ENCODE peak calls at places on chromosome 20, in four cellular contexts. X is endothelial cell, Z is tibial artery, P is AG09309. W is an unnamed sample.

GRCh38 chr20:4109587-4109986 is 94.2 kb upstream of the RNF24 start:
- DNase-seq in P (no peak), X (no peak), Z (no peak), W (no peak)

GRCh38 chr20:63178889-63179751 is 36.8 kb downstream of the YTHDF1 start:
- DNase-seq in P (no peak), X (no peak), Z (no peak), W (no peak)

GRCh38 chr20:19808498-19808897 is 50.4 kb downstream of the RIN2 start:
- DNase-seq in P (no peak), Z (no peak), X (no peak), W (no peak)

GRCh38 chr20:58659841-58660240 is 8.8 kb downstream of the STX16 start:
- DNase-seq in X (no peak), P (no peak), Z (no peak), W (no peak)

GRCh38 chr20:1086273-1087213 is 31.9 kb upstream of the PSMF1 start:
- DNase-seq in Z (no peak), P (no peak), X (no peak), W (no peak)

GRCh38 chr20:4136967-4137334 is 121.6 kb upstream of the RNF24 start:
- DNase-seq in P (no peak), X (no peak), Z (no peak), W (no peak)

GRCh38 chr20:675453-676314 is at the start of gene SCRT2:
- DNase-seq in Z (peak), X (peak), P (peak), W (peak)

GRCh38 chr20:44017905-44018683 is 103.4 kb downstream of the TOX2 start:
- DNase-seq in X (no peak), Z (peak), P (peak), W (no peak)

GRCh38 chr20:64222851-64223525 is 32.6 kb upstream of the PCMTD2 start:
- DNase-seq in X (no peak), P (no peak), Z (no peak), W (peak)

GRCh38 chr20:35295674-35296073 is 3.4 kb upstream of the FAM83C start:
- DNase-seq in X (no peak), P (no peak), Z (no peak), W (no peak)

GRCh38 chr20:23995905-23996666 is 7.5 kb upstream of the GGTLC1 start:
- DNase-seq in Z (no peak), P (no peak), X (peak), W (no peak)

GRCh38 chr20:44084891-44085290 is 102.1 kb downstream of the JPH2 start:
- DNase-seq in P (no peak), Z (no peak), X (no peak), W (no peak)

GRCh38 chr20:43895235-43895634 is 19.4 kb upstream of the TOX2 start:
- DNase-seq in P (no peak), X (no peak), Z (no peak), W (no peak)

GRCh38 chr20:8918145-8918544 is 150.7 kb upstream of the PLCB4 start:
- DNase-seq in Z (no peak), P (no peak), X (no peak), W (no peak)

GRCh38 chr20:58895099-58895795 is 42.7 kb downstream of the GNAS start:
- DNase-seq in Z (no peak), P (no peak), X (no peak), W (no peak)

GRCh38 chr20:32238483-32239425 is 31.1 kb downstream of the POFUT1 start:
- DNase-seq in P (no peak), Z (no peak), X (no peak), W (no peak)

GRCh38 chr20:34066476-34067090 is 45.5 kb downstream of the EIF2S2 start:
- DNase-seq in X (no peak), Z (no peak), P (peak), W (no peak)

GRCh38 chr20:34364013-34364382 is 925 bp downstream of the ITCH start:
- DNase-seq in X (no peak), P (no peak), Z (no peak), W (no peak)

GRCh38 chr20:59561228-59561605 is 43.1 kb upstream of the PHACTR3 start:
- DNase-seq in P (no peak), X (no peak), Z (no peak), W (no peak)

GRCh38 chr20:34062651-34063482 is 49.2 kb downstream of the EIF2S2 start:
- DNase-seq in X (no peak), Z (no peak), P (no peak), W (no peak)

GRCh38 chr20:58472273-58473018 is 42.8 kb downstream of the APCDD1L start:
- DNase-seq in X (no peak), P (no peak), Z (no peak), W (no peak)

GRCh38 chr20:63268256-63268655 is 4.4 kb upstream of the ARFGAP1 start:
- DNase-seq in P (no peak), X (no peak), Z (no peak), W (no peak)

GRCh38 chr20:24653306-24653705 is 183.9 kb downstream of the SYNDIG1 start:
- DNase-seq in P (no peak), X (no peak), Z (no peak), W (no peak)

GRCh38 chr20:23507346-23507745 is 16.4 kb downstream of the CST8 start:
- DNase-seq in Z (no peak), P (no peak), X (no peak), W (no peak)

DNA sequence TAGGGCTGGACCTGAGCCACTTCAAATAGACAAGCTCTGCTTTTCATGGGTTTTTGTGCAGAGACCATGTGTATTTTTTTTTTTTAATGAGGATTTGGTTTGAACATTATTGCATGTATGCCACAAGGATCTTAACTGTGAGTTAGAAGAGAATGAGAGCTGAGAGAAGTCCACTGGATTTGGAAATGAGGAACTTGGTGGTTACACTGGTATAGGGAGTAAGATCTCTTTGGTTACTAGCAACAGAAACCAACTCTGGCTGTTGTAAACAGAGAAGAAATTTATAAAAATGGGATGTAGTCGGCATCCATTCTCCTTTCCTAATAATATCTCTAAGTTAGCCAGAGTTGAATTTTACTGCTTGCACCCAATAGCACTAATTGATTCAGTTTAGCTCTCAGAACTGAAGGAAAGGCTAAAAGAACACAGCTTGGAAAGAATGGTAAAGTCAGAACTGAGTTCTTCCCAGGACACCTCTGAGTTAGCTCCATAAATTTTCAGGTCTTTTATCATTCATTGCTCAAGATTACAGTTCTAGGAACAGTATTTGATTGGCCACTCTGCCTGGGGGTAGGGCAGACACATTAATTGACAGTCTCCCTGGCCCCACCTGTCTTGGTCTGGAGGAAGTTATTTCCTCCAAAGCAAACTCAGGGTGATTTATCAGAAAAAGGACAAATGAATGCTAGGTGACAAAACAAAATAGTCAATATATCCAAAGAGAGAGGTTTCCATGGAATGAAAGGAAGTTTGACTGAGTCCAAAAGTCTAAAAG is 3.9 kb upstream of the WFDC2 start:
- DNase-seq in P (no peak), X (no peak), Z (no peak), W (no peak)
- TF ChIP-seq CTCF in P (no peak), X (no peak), Z (no peak), W (no peak)

GRCh38 chr20:37899105-37900045 is 3.6 kb upstream of the VSTM2L start:
- DNase-seq in Z (no peak), X (no peak), P (no peak), W (no peak)
- TF ChIP-seq CTCF in Z (no peak), X (no peak), P (peak), W (no peak)

GRCh38 chr20:6632187-6632586 is 135.3 kb upstream of the BMP2 start:
- DNase-seq in Z (no peak), P (no peak), X (no peak), W (no peak)

GRCh38 chr20:6637160-6637579 is 130.3 kb upstream of the BMP2 start:
- DNase-seq in X (no peak), P (no peak), Z (no peak), W (no peak)

GRCh38 chr20:6635034-6635736 is 132.3 kb upstream of the BMP2 start:
- DNase-seq in X (no peak), Z (no peak), P (no peak), W (no peak)

GRCh38 chr20:6641012-6641411 is 126.5 kb upstream of the BMP2 start:
- DNase-seq in P (no peak), Z (no peak), X (no peak), W (no peak)

GRCh38 chr20:6636209-6637159 is 131.0 kb upstream of the BMP2 start:
- DNase-seq in X (peak), Z (peak), P (peak), W (no peak)
- TF ChIP-seq CTCF in X (peak), Z (peak), P (peak), W (peak)

DNA sequence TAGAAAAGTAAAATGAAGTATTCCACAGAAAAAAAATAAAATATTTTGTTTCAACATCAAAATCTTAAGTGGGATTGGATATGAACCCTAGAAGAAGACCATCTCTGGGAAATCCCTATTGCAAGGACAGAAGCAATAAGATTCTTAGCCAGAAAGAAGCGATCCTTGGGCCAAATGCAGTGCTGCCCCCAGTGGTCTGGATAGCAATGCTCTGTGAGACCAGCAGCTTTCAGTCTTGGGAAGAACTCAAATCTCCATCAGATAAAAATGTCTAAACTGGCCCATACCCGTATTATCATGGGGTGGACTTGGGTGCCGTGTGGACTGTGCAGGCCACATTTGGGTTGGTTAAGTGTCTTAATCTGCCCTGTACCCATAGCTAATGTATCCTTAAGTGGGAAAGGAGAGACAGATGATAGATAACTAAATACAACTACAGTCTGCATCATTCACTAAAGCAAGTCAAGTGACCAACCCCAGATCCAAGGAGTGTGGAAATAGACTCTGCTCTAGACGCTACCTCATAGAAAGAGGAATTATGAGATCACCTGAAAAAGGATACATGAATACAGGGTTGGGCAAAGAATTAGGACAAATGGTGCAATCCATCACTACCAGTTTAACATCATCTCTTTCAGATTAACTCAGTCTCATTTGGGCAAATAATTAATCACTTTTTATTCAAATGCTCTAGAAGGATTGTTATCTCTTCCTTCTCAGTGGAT is 38.9 kb upstream of the SNAP25 start:
- DNase-seq in P (no peak), Z (no peak), X (peak), W (no peak)
- TF ChIP-seq CTCF in P (peak), Z (no peak), X (peak), W (no peak)

GRCh38 chr20:46401478-46401860 is 4.9 kb downstream of the ELMO2 start:
- DNase-seq in Z (no peak), P (no peak), X (no peak), W (no peak)

GRCh38 chr20:46400828-46401477 is 5.5 kb downstream of the ELMO2 start:
- DNase-seq in P (peak), Z (no peak), X (no peak), W (no peak)

GRCh38 chr20:46399401-46399800 is 7.0 kb downstream of the ELMO2 start:
- DNase-seq in X (no peak), P (no peak), Z (no peak), W (no peak)

GRCh38 chr20:46398963-46399362 is 7.5 kb downstream of the ELMO2 start:
- DNase-seq in Z (no peak), X (no peak), P (no peak), W (no peak)

GRCh38 chr20:46400253-46400652 is 6.2 kb downstream of the ELMO2 start:
- DNase-seq in X (no peak), Z (peak), P (no peak), W (no peak)
- TF ChIP-seq CTCF in X (no peak), Z (peak), P (no peak), W (no peak)

GRCh38 chr20:56187791-56188190 is 60.7 kb upstream of the MC3R start:
- DNase-seq in Z (no peak), P (no peak), X (no peak), W (no peak)
- TF ChIP-seq CTCF in Z (no peak), P (no peak), X (no peak), W (no peak)

DNA sequence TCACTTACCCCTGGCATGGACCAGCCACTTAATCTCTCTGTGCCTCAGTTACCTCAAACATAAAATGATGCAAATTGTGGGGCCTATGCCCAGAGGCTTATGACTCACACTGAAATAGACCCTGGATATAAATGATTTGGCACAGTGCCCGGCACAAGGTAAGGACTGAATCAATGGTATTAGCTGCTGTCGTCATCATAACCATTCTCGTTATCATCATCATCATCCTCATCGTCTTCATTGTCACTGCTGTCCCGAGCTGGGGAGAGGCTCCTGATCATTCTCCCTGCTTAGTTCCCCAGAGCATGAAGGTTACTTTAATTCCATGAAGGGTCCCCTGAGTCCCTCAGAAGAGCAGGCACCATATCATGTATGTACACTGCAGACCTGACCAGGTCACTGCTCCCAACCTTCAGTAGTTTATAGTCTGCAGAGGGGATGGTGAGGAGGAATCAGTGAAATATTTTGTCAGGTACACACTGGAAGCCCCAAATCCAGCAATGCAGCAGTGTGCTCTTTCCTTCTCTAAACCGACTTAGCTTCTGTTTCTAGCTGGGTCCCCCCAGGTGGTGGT is 149.3 kb downstream of the TAF4 start:
- DNase-seq in P (no peak), X (no peak), Z (no peak), W (no peak)
- TF ChIP-seq CTCF in P (no peak), X (no peak), Z (no peak), W (no peak)

DNA sequence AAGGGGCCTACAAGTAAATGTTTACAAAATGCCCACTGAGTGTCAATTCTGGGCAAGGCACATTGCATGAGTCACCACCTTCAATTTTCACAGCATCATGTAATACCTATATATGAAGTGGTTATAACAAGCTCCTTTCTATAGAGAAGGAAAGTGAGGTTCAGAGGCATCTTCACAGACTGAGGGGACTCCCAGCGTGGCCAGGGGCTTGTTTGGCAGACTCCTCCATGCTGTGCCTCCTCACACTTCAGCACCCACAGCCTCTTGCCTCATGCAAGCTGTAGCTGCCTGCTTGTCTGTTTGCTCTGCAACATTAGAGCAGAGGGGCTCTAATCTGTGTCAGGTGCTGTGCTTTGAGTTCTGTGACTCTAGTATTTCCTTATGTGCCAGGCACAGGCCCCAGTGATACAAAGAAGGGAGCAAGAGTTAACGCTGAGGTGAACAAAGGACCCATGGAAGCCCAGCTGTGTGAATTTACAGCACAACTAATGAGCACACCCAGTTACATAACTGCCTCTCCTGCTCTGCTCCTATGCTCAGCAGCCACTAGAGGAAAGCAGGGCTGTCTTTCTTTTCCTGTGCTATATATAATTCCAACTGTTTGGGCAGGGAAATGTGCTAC is 72.3 kb downstream of the ZHX3 start:
- DNase-seq in X (no peak), P (no peak), Z (no peak), W (no peak)
- TF ChIP-seq CTCF in X (no peak), P (no peak), Z (peak), W (no peak)

GRCh38 chr20:14948416-14948815 is 611.0 kb upstream of the FLRT3 start:
- DNase-seq in Z (no peak), X (no peak), P (no peak), W (no peak)
- TF ChIP-seq CTCF in Z (no peak), X (no peak), P (no peak), W (no peak)